ENCODE peak calls at places on chromosomes 6 and 20, in six cellular contexts. K is tibial nerve, Z is keratinocyte, L is transverse colon, S is tibial artery, G is pancreas. X is an unnamed sample.

GRCh38 chr6:147905721-147906120 is 397.2 kb downstream of the SAMD5 start:
- DNase-seq in Z (no peak), K (no peak), S (no peak), G (no peak), L (no peak), X (no peak)

GRCh38 chr20:6700563-6701328 is 66.7 kb upstream of the BMP2 start:
- DNase-seq in L (peak), K (no peak), Z (no peak), S (peak), G (peak), X (peak)

GRCh38 chr20:60238992-60239655 is 280.9 kb downstream of the CDH26 start:
- DNase-seq in L (no peak), G (no peak), K (no peak), S (no peak), Z (no peak), X (no peak)

GRCh38 chr20:41048475-41049242 is 20.0 kb downstream of the TOP1 start:
- DNase-seq in L (no peak), K (no peak), Z (no peak), S (no peak), G (no peak), X (no peak)

GRCh38 chr6:70547313-70547712 is 19.4 kb upstream of the SDHAF4 start:
- DNase-seq in Z (no peak), L (no peak), K (no peak), G (no peak), S (no peak), X (no peak)

GRCh38 chr20:33859157-33859695 is 48.1 kb downstream of the CHMP4B start:
- DNase-seq in S (no peak), L (peak), Z (no peak), G (no peak), K (no peak), X (no peak)

GRCh38 chr20:33465536-33466302 is 22.2 kb upstream of the SNTA1 start:
- DNase-seq in L (no peak), S (no peak), Z (no peak), G (no peak), K (no peak), X (no peak)

GRCh38 chr20:17468073-17468840 is 62.9 kb downstream of the BFSP1 start:
- DNase-seq in K (no peak), S (no peak), L (no peak), Z (no peak), G (no peak), X (no peak)

GRCh38 chr6:14520029-14520428 is 402.5 kb downstream of the CD83 start:
- DNase-seq in S (no peak), L (no peak), Z (peak), K (no peak), G (no peak), X (no peak)

GRCh38 chr6:53691667-53692133 is 26.1 kb upstream of the KLHL31 start:
- DNase-seq in Z (no peak), G (no peak), S (no peak), L (no peak), K (no peak), X (no peak)

GRCh38 chr6:53686541-53686940 is 21.0 kb upstream of the KLHL31 start:
- DNase-seq in Z (no peak), L (no peak), G (no peak), S (no peak), K (no peak), X (no peak)

GRCh38 chr6:53694800-53695394 is 29.3 kb upstream of the KLHL31 start:
- DNase-seq in S (no peak), Z (no peak), L (no peak), K (no peak), G (no peak), X (no peak)

GRCh38 chr6:53692172-53692571 is 26.6 kb upstream of the KLHL31 start:
- DNase-seq in G (no peak), Z (no peak), S (no peak), K (no peak), L (no peak), X (no peak)

DNA sequence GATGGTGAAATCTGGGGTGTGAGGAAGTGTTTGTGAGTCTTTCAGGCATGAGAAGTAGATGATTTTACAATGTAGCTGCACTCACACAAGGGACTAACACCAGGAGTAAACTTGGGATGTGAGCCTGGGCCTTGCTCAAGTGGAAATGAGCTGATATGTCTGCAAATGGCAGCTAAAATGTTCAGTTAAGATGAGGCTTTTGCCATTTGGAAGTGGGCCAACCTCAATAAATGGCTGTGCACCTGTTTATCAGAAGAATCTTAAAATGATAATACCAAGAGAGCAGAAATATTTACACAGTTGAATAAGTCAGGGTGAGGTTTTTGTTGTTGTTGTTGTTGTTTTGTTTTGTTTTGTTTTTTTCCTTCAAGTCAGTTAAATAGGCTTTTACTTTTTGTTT is 25.7 kb upstream of the KLHL31 start:
- DNase-seq in Z (no peak), S (no peak), L (no peak), K (no peak), G (no peak), X (no peak)
- H3K4me3 ChIP-seq in Z (no peak), S (no peak), L (no peak), K (no peak), G (no peak), X (no peak)

GRCh38 chr6:36428911-36429310 is 13.7 kb downstream of the PXT1 start:
- DNase-seq in G (no peak), K (no peak), L (no peak), S (no peak), Z (no peak), X (no peak)
- TF ChIP-seq CTCF in G (no peak), K (no peak), L (no peak), S (no peak), Z (no peak), X (no peak)

GRCh38 chr20:47785900-47786762 is 850 bp upstream of the SULF2 start:
- DNase-seq in Z (no peak), L (peak), G (peak), K (peak), S (peak), X (peak)
- H3K4me3 ChIP-seq in Z (peak), L (peak), G (peak), K (peak), S (peak), X (peak)

GRCh38 chr6:156174026-156174880 is 602.9 kb upstream of the ARID1B start:
- DNase-seq in K (no peak), Z (no peak), G (no peak), S (no peak), L (no peak), X (no peak)

GRCh38 chr6:156175433-156175832 is 601.7 kb upstream of the ARID1B start:
- DNase-seq in S (no peak), G (no peak), K (no peak), Z (no peak), L (no peak), X (no peak)

GRCh38 chr6:156175971-156176421 is 601.2 kb upstream of the ARID1B start:
- DNase-seq in G (no peak), L (peak), K (no peak), S (no peak), Z (no peak), X (no peak)
- TF ChIP-seq CTCF in G (no peak), L (peak), K (no peak), S (no peak), Z (peak), X (no peak)

GRCh38 chr20:36466089-36466488 is 75.2 kb upstream of the MYL9 start:
- DNase-seq in L (no peak), S (no peak), K (no peak), Z (no peak), G (no peak), X (no peak)
- H3K4me3 ChIP-seq in L (no peak), S (peak), K (no peak), Z (no peak), G (no peak), X (no peak)

GRCh38 chr6:159110013-159110412 is 59.2 kb upstream of the FNDC1 start:
- DNase-seq in L (no peak), Z (no peak), S (no peak), G (no peak), K (no peak), X (peak)
- TF ChIP-seq CTCF in L (peak), Z (peak), S (peak), G (no peak), K (no peak), X (no peak)

GRCh38 chr6:35600659-35601125 is 88.0 kb upstream of the TULP1 start:
- DNase-seq in S (no peak), Z (no peak), K (no peak), L (no peak), G (no peak), X (no peak)

GRCh38 chr6:35603326-35604202 is 85.2 kb downstream of the FKBP5 start:
- DNase-seq in L (no peak), Z (no peak), K (no peak), S (no peak), G (no peak), X (no peak)

GRCh38 chr6:35599761-35600658 is 87.3 kb upstream of the TULP1 start:
- DNase-seq in Z (no peak), G (no peak), S (no peak), K (no peak), L (no peak), X (no peak)

GRCh38 chr6:35601331-35602132 is 87.2 kb downstream of the FKBP5 start:
- DNase-seq in L (peak), S (peak), G (no peak), Z (no peak), K (peak), X (peak)

DNA sequence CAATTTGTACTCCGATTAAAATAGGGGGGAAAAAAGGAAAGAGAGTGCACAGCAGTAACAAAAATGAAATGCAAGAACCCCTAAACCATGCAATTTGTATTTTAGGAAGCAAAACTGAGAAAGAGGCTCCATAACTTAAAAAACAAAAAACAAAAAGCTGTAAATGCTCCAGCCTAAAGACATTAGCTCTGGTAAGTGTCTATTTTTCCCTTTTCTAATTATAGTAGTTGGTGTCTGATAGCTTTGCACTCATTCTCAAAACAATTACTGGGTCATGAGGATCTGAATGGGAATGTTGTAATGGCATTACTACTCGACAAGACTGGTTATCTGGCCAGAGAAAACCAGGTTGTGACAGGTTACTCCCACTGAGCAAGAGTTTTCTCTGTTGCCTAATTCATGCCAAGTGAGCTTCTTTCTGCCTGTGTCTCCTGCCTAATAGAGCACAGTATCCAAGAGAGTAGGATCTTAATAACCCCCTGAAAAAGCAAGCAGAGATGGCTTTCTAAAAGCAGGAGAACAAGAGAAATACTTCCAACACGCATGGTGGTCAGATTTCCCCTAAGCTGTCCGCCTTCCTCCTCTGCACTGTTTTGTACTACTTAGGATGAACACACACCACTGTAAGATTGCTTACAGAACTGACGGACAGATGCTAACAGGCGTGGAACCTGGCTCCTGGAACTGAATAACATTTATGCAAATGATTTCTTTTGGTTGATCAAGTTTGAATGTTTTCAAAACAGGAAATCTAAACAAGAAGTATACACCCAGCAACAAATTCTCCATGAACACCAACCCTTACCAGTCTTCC is 86.4 kb downstream of the FKBP5 start:
- DNase-seq in K (no peak), S (no peak), L (no peak), Z (no peak), G (no peak), X (peak)
- H3K4me3 ChIP-seq in K (no peak), S (peak), L (no peak), Z (no peak), G (no peak), X (no peak)

GRCh38 chr6:38570750-38571149 is 69.0 kb downstream of the BTBD9 start:
- DNase-seq in L (no peak), K (no peak), G (no peak), Z (no peak), S (no peak), X (no peak)
- TF ChIP-seq CTCF in L (no peak), K (peak), G (no peak), Z (no peak), S (peak), X (no peak)

DNA sequence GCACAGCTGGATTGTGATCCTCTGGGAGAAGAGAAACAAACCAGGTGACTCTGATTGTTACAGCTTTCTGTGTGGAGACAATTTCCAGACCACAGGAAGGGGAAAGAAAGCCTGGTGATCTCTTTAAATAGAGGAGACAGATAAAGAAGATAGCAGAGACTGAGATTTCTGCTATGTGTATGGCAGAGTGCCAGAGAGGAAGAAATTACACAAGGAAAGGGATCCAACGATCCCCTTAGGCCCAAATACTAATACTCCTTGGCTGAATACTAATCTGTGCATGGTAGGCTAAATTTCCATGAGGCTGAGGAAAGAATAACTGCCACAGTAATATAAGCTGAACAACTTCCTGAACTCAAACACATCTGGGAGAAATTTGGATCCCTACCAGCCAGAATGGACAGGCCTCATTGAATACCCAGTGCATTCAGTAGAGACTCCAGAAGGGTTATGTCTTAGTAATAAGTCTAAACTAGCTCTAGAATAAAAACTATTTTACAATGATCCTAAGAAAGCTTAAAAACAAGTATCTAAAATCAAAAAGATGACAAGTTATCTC is 83.3 kb upstream of the TNFAIP3 start:
- DNase-seq in L (no peak), Z (no peak), G (no peak), S (no peak), K (no peak), X (no peak)
- H3K4me3 ChIP-seq in L (no peak), Z (no peak), G (no peak), S (no peak), K (no peak), X (no peak)

X was measured in lower leg skin.